ENCODE peak calls at places on chromosomes 2 and 18, in five cellular contexts. Q is CD8-positive, alpha-beta T cell; K is fibroblast of the aortic adventitia; F is suprapubic skin; D is WTC11. E is an unnamed sample.

GRCh38 chr2:195498176-195498575 is 158.8 kb upstream of the SLC39A10 start:
- DNase-seq in K (peak), F (no peak), D (peak), Q (peak), E (no peak)

GRCh38 chr2:79855264-79856006 is 342.6 kb downstream of the CTNNA2 start:
- DNase-seq in F (no peak), K (no peak), Q (no peak), D (peak), E (no peak)

GRCh38 chr2:240996834-240997140 is 1.6 kb upstream of the SNED1 start:
- DNase-seq in Q (no peak), F (no peak), K (no peak), D (no peak), E (no peak)

GRCh38 chr18:34661464-34662087 is 48.5 kb upstream of the DTNA start:
- DNase-seq in D (no peak), F (no peak), Q (no peak), K (peak), E (no peak)

GRCh38 chr2:152387046-152387445 is 52.1 kb downstream of the FMNL2 start:
- DNase-seq in D (no peak), Q (no peak), F (no peak), K (peak), E (no peak)

GRCh38 chr2:217801115-217801531 is 201.7 kb downstream of the TNS1 start:
- DNase-seq in F (peak), Q (no peak), D (peak), K (no peak), E (peak)

GRCh38 chr2:112183327-112184025 is 45.3 kb downstream of the FBLN7 start:
- DNase-seq in K (no peak), D (no peak), Q (no peak), F (no peak), E (no peak)

GRCh38 chr2:211175956-211176355 is 619.6 kb downstream of the CPS1 start:
- DNase-seq in D (no peak), Q (no peak), F (no peak), K (no peak), E (no peak)

GRCh38 chr18:74768096-74768495 is 170.4 kb downstream of the ZNF407 start:
- DNase-seq in F (no peak), K (no peak), D (no peak), Q (no peak), E (no peak)

GRCh38 chr2:110925479-110925878 is 193.1 kb downstream of the ACOXL start:
- DNase-seq in K (no peak), Q (no peak), F (no peak), D (no peak), E (no peak)

GRCh38 chr2:118729760-118730159 is 117.7 kb downstream of the EN1 start:
- DNase-seq in D (no peak), Q (no peak), F (no peak), K (no peak), E (no peak)

GRCh38 chr2:184004289-184004944 is 593.9 kb upstream of the ZNF804A start:
- DNase-seq in F (no peak), D (no peak), K (no peak), Q (no peak), E (no peak)

GRCh38 chr2:103401621-103402020 is 639.8 kb downstream of the TMEM182 start:
- DNase-seq in D (peak), F (no peak), K (no peak), Q (no peak), E (no peak)

GRCh38 chr2:133936601-133937000 is 317.3 kb upstream of the MGAT5 start:
- DNase-seq in K (no peak), Q (no peak), D (no peak), F (no peak), E (no peak)

GRCh38 chr2:29063646-29064372 is 10.5 kb downstream of the PCARE start:
- DNase-seq in Q (no peak), F (no peak), D (no peak), K (peak), E (no peak)

GRCh38 chr18:71665131-71665530 is 879.0 kb downstream of the CBLN2 start:
- DNase-seq in D (no peak), K (peak), F (no peak), Q (no peak), E (no peak)

GRCh38 chr2:19746611-19747309 is 155.0 kb downstream of the TTC32 start:
- DNase-seq in K (peak), D (peak), Q (no peak), F (no peak), E (no peak)

DNA sequence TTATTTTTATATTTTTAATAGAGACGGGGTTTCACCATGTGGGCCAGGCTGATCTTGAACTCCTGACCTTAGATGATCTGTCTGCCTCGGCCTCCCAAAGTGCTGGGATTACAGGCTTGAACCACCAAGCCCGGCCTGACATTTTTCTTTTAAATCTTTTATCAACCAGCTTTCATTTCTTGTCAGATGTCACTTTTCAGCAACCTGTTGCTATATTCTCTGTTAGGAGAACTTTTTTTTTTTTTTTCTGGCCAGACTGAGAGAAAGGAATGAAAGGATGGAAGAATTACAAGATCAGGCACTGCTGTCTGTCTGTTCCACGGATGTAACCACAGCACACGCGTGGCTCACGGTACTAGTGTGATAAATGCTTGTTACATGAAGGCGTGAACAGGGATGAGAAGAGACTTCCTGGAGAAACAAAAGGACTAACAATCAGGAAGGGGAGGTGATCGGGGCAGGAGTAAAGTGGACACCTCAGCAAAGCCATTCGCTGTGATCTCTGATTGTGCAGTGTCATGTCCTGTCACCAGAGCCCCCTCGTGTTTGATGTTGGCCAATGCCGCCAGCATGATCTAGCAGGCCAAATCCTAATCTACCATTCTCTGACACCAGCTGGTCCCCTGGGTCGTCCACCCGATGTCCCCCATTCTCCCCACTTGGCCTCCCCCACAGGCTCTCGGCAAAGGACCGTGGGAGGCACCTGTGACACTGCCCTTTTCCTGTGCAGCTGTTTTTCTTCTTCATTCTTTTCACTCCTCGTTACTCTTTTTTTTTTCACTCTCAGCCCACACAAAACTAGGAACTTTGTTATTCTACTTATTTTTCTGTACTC is 146.6 kb downstream of the TGIF1 start:
- DNase-seq in F (no peak), Q (peak), K (no peak), D (no peak), E (no peak)
- TF ChIP-seq CTCF in F (no peak), Q (no peak), K (no peak), D (no peak), E (no peak)

GRCh38 chr18:51537487-51537886 is 340.0 kb upstream of the MEX3C start:
- DNase-seq in D (peak), Q (no peak), K (peak), F (no peak), E (no peak)
- TF ChIP-seq CTCF in D (no peak), Q (no peak), K (no peak), F (no peak), E (no peak)

DNA sequence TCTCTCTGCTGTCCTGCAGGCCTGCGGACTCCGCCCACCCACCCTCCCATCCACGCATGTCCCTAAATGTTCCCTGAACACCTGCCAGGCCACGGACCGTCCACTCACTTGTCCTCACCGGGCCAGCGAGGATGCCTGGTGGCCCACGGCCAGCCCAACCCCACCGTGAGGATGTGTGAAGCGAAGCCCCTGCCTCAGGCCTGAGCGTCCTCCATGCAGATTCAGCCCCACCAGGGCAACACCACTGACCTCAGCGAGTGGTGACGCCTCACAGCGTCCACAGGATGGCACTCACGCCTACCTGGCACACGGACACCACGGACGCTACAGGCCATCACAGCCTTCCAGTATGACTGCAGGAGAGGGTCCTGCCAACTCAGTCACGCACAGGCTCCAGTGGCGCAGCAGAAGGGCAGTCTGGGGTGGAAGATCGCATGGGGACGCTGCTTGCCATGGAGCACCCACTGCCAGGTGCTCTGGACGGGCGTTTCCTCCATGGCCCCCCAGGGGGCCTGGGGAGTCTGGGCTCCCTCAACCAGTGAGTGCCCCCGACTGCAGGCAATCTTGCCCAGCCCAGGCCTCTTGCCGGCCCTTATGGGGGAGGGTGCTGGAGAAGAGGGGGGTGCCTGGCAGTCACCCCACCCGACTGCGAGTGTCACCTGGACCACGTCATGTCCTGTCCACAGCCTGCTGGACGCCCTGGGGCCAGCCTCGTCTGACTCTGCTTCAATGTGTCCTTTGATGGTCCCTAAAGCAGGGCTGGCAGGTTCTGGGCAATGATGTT is 25.4 kb downstream of the HDAC4 start:
- DNase-seq in D (no peak), Q (no peak), F (peak), K (no peak), E (no peak)
- TF ChIP-seq CTCF in D (no peak), Q (no peak), F (no peak), K (no peak), E (no peak)

GRCh38 chr2:7034313-7034712 is 117.1 kb downstream of the RNF144A start:
- DNase-seq in K (peak), Q (no peak), F (no peak), D (peak), E (no peak)
- TF ChIP-seq CTCF in K (no peak), Q (no peak), F (no peak), D (no peak), E (no peak)

DNA sequence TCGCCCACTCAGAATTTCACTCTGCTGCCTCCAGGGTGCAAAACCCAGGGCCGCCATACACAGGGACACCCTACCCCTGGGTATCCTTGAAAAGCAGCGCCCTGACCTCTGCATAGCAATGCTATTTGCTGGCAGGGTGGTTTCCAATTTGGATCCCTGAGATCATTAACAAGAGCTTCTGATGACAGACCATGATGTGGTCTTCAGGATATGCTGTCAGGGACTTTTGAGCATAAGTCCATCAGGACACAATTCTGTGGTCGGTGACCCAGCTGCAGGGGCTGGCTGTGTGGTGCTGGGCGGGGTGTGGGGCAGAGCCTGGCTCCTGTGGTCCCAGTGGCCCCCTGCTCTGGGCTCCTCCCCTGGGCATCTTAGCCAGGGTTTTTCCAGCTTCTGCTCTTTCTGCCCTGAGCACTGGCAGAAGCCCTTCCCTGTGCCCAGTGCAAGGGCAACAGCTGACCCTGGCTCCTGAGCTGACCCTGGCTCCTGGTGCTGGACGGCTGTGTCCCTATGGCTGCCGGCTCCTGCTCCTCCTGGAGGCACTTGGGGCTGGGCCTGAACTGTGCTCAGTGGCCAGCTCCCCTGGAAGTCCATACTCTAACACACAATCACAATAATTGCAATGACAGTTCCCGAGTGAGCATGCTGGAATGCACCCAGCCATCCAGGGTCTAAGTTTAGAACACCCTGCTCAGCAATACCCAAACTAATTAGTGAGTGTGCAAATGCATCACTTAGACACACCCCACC is 271.5 kb downstream of the HDAC4 start:
- DNase-seq in D (no peak), Q (no peak), F (no peak), K (no peak), E (no peak)
- TF ChIP-seq CTCF in D (no peak), Q (no peak), F (no peak), K (no peak), E (no peak)

DNA sequence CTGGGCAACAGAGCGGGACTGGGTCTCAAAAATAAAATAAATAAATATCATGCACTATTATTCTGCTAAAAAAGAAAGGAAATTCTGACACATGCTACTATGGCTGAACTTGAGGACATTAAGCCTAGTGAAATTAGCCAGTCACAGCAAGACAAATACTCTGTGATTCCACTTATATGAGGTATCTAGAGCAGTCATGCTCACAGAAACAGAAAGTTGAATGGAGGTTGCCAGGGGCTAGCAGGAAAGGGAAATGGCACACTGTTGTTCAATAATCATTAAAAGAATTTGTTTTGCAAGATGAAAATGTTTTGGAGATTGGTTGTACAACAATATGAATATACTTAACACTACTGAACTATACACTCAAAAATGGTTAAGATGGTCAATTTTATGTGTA is 60.8 kb downstream of the NCKAP1 start:
- DNase-seq in F (no peak), K (no peak), Q (no peak), D (no peak), E (no peak)
- TF ChIP-seq CTCF in F (no peak), K (no peak), Q (no peak), D (no peak), E (no peak)

GRCh38 chr18:50218432-50219197 is 23.7 kb upstream of the MYO5B start:
- DNase-seq in D (peak), K (peak), F (no peak), Q (no peak), E (no peak)
- TF ChIP-seq CTCF in D (peak), K (peak), F (no peak), Q (no peak), E (no peak)

DNA sequence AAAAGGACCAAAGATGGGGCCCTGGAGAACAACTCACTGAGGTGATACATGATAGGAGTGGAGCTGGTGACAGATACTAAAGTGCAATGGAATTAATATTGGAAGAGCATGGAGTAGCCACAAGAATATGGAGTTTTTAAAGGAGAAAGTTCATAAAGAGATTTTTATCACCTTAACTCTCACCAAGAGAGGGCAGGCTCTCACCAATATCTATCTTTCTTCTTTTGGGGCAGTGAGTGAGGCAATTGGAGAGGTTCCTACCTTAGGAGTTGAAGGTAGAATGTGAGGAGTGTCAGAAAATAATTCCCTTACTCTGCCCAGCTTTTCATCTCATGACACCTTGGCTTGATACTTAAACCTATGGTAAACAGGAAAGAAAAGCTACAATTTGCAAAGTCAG is 233.7 kb upstream of the CWC22 start:
- DNase-seq in K (peak), D (no peak), F (no peak), Q (no peak), E (no peak)
- TF ChIP-seq CTCF in K (peak), D (no peak), F (no peak), Q (no peak), E (no peak)

E was measured in omental fat pad.